ENCODE peak calls at places on chromosomes 12 and 14, in four cellular contexts. G is stimulated activated CD4-positive, alpha-beta T cell treated with anti-CD3 and anti-CD28 coated beads, Interleukin-1b, Interleukin-23, amount 100 ng/mL, for 1 hour; Z is activated naive CD4-positive, alpha-beta T cell treated with anti-CD3 and anti-CD28 coated beads, Interleukin-2, amount 50 U/mL, for 72 hours; M is retina. I is an unnamed sample.

GRCh38 chr12:110079477-110080400 is 31.4 kb upstream of the C12orf76 start:
- DNase-seq in G (peak), Z (peak), M (no peak), I (peak)

GRCh38 chr12:58283553-58283952 is 342.2 kb downstream of the ATP23 start:
- DNase-seq in G (no peak), Z (no peak), M (no peak), I (no peak)

GRCh38 chr12:56634242-56634836 is 4.2 kb upstream of the BAZ2A start:
- DNase-seq in G (no peak), Z (no peak), M (peak), I (peak)

GRCh38 chr14:88023658-88024187 is 18.8 kb downstream of the GPR65 start:
- DNase-seq in G (no peak), Z (no peak), M (no peak), I (no peak)

GRCh38 chr14:56795284-56795622 is 15.0 kb downstream of the OTX2 start:
- DNase-seq in G (no peak), Z (no peak), M (no peak), I (no peak)

GRCh38 chr14:89616425-89617141 is 199.6 kb upstream of the FOXN3 start:
- DNase-seq in G (no peak), Z (no peak), M (no peak), I (no peak)

GRCh38 chr14:85409496-85410210 is 120.3 kb upstream of the FLRT2 start:
- DNase-seq in G (no peak), Z (no peak), M (no peak), I (no peak)

GRCh38 chr12:93868771-93869170 is 191.6 kb downstream of the CRADD start:
- DNase-seq in G (no peak), Z (no peak), M (no peak), I (no peak)

GRCh38 chr12:125336246-125336645 is 271.0 kb downstream of the AACS start:
- DNase-seq in G (no peak), Z (no peak), M (no peak), I (no peak)

GRCh38 chr14:89284368-89285058 is 132.5 kb downstream of the FOXN3 start:
- DNase-seq in G (no peak), Z (no peak), M (no peak), I (no peak)

GRCh38 chr12:94874086-94874985 is 129.2 kb downstream of the NDUFA12 start:
- DNase-seq in G (no peak), Z (no peak), M (peak), I (no peak)

GRCh38 chr14:93930989-93931307 is 3.8 kb downstream of the FAM181A start:
- DNase-seq in G (no peak), Z (no peak), M (no peak), I (no peak)

GRCh38 chr12:92056290-92056689 is 89.4 kb downstream of the BTG1 start:
- DNase-seq in G (no peak), Z (no peak), M (no peak), I (no peak)

GRCh38 chr14:53516261-53516774 is 363.2 kb upstream of the DDHD1 start:
- DNase-seq in G (no peak), Z (no peak), M (no peak), I (no peak)

GRCh38 chr14:105537580-105538474 is 11.4 kb downstream of the TMEM121 start:
- DNase-seq in G (peak), Z (peak), M (peak), I (peak)

GRCh38 chr12:107127482-107128185 is 34.3 kb upstream of the CRY1 start:
- DNase-seq in G (no peak), Z (no peak), M (no peak), I (no peak)

GRCh38 chr12:57899010-57899662 is 42.2 kb upstream of the ATP23 start:
- DNase-seq in G (peak), Z (peak), M (no peak), I (peak)

GRCh38 chr12:16165506-16165905 is 112.0 kb downstream of the SLC15A5 start:
- DNase-seq in G (no peak), Z (no peak), M (peak), I (no peak)

GRCh38 chr14:72024043-72024407 is 91.8 kb downstream of the RGS6 start:
- DNase-seq in G (no peak), Z (peak), M (peak), I (no peak)

GRCh38 chr12:124456652-124457152 is 110.7 kb downstream of the NCOR2 start:
- DNase-seq in G (no peak), Z (no peak), M (no peak), I (no peak)

GRCh38 chr14:96631621-96632362 is 129.6 kb downstream of the PAPOLA start:
- DNase-seq in G (no peak), Z (no peak), M (no peak), I (no peak)

GRCh38 chr14:55441286-55441685 is 870 bp upstream of the TBPL2 start:
- DNase-seq in G (no peak), Z (no peak), M (no peak), I (no peak)

GRCh38 chr12:30725739-30726138 is 29.0 kb downstream of the CAPRIN2 start:
- DNase-seq in G (no peak), Z (no peak), M (no peak), I (no peak)

GRCh38 chr12:123115409-123116111 is 35.3 kb downstream of the PITPNM2 start:
- DNase-seq in G (no peak), Z (no peak), M (no peak), I (no peak)

GRCh38 chr12:108430245-108430644 is 84.8 kb upstream of the FICD start:
- DNase-seq in G (no peak), Z (no peak), M (no peak), I (no peak)

GRCh38 chr14:71451501-71451900 is 480.7 kb upstream of the RGS6 start:
- DNase-seq in G (no peak), Z (no peak), M (no peak), I (no peak)

GRCh38 chr14:80940146-80940545 is 1.4 kb downstream of the CEP128 start:
- DNase-seq in G (no peak), Z (no peak), M (no peak), I (no peak)

GRCh38 chr12:28855761-28856160 is 293.3 kb upstream of the FAR2 start:
- DNase-seq in G (no peak), Z (no peak), M (no peak), I (no peak)

GRCh38 chr12:13044859-13045384 is 741 bp downstream of the FAM234B start:
- DNase-seq in G (no peak), Z (no peak), M (no peak), I (no peak)

GRCh38 chr14:32662234-32662633 is 276.4 kb upstream of the NPAS3 start:
- DNase-seq in G (no peak), Z (no peak), M (no peak), I (no peak)